ENCODE peak calls at places on chromosomes 3 and 15, in nine cellular contexts. W is IMR-90, S is bronchial epithelial cell, M is mesothelial cell of epicardium, C is neural crest cell, N is lower lobe of right lung, Q is B cell, P is foreskin fibroblast, G is nephron progenitor cell. J is an unnamed sample.

GRCh38 chr15:83200162-83200561 is 7.5 kb downstream of the HDGFL3 start:
- DNase-seq in Q (no peak), N (no peak), M (no peak), P (no peak), W (peak), S (no peak), G (no peak), C (no peak), J (no peak)

GRCh38 chr3:23764407-23764806 is 41.3 kb upstream of the UBE2E1 start:
- DNase-seq in C (no peak), S (no peak), N (no peak), M (no peak), W (no peak), Q (no peak), G (no peak), P (no peak), J (no peak)

GRCh38 chr3:4852780-4853748 is 126.2 kb upstream of the BHLHE40 start:
- DNase-seq in S (no peak), G (no peak), M (no peak), N (no peak), W (no peak), Q (no peak), P (no peak), C (no peak), J (no peak)

GRCh38 chr15:56241374-56242085 is 2.1 kb downstream of the RFX7 start:
- DNase-seq in W (peak), N (no peak), C (no peak), P (no peak), M (no peak), G (no peak), Q (no peak), S (no peak), J (no peak)

GRCh38 chr3:56889131-56889530 is 87.4 kb upstream of the ARHGEF3 start:
- DNase-seq in S (no peak), C (no peak), M (peak), P (no peak), W (no peak), G (no peak), Q (no peak), N (no peak), J (no peak)

GRCh38 chr15:34812369-34812768 is 17.0 kb upstream of the ACTC1 start:
- DNase-seq in S (no peak), Q (no peak), C (no peak), N (no peak), G (no peak), P (peak), M (no peak), W (peak), J (no peak)

GRCh38 chr3:194664857-194665256 is 7.1 kb downstream of the LSG1 start:
- DNase-seq in W (no peak), M (no peak), S (no peak), Q (no peak), P (no peak), N (no peak), G (no peak), C (no peak), J (no peak)

GRCh38 chr3:58260261-58260731 is 22.7 kb downstream of the ABHD6 start:
- DNase-seq in Q (no peak), P (peak), W (peak), G (no peak), M (no peak), N (no peak), C (no peak), S (peak), J (no peak)

GRCh38 chr3:188807002-188807401 is 364.8 kb upstream of the TPRG1 start:
- DNase-seq in N (no peak), M (no peak), C (no peak), G (no peak), Q (no peak), S (no peak), P (no peak), W (peak), J (no peak)

GRCh38 chr3:12984023-12984823 is 89.0 kb downstream of the IQSEC1 start:
- DNase-seq in Q (peak), M (peak), W (peak), S (peak), G (peak), P (peak), C (peak), N (no peak), J (no peak)

GRCh38 chr3:29466442-29466841 is 185.6 kb downstream of the RBMS3 start:
- DNase-seq in W (no peak), C (no peak), N (no peak), M (no peak), Q (no peak), S (no peak), G (no peak), P (no peak), J (no peak)

GRCh38 chr3:151890721-151891141 is 17.3 kb downstream of the SUCNR1 start:
- DNase-seq in P (no peak), C (no peak), S (peak), G (no peak), W (no peak), Q (no peak), N (no peak), M (no peak), J (no peak)

GRCh38 chr3:60703956-60704736 is 547.1 kb downstream of the FHIT start:
- DNase-seq in S (no peak), Q (no peak), C (no peak), W (peak), P (no peak), M (no peak), G (no peak), N (no peak), J (no peak)

GRCh38 chr3:140242818-140243276 is 307.9 kb downstream of the CLSTN2 start:
- DNase-seq in G (peak), P (no peak), N (no peak), M (no peak), S (peak), W (no peak), C (no peak), Q (no peak), J (no peak)

GRCh38 chr15:59255647-59256380 is 49.2 kb downstream of the LDHAL6B start:
- DNase-seq in C (no peak), G (no peak), S (peak), W (peak), P (no peak), M (no peak), Q (no peak), N (no peak), J (no peak)

GRCh38 chr3:195071011-195071728 is 199.8 kb downstream of the XXYLT1 start:
- DNase-seq in S (no peak), N (peak), P (no peak), G (no peak), Q (peak), W (no peak), C (no peak), M (no peak), J (peak)

GRCh38 chr3:113834983-113835382 is 3.6 kb upstream of the GRAMD1C start:
- DNase-seq in M (no peak), G (no peak), Q (no peak), W (peak), S (peak), N (no peak), P (no peak), C (no peak), J (no peak)

GRCh38 chr3:5187920-5188418 is 462 bp downstream of the EDEM1 start:
- DNase-seq in S (no peak), M (no peak), W (peak), C (peak), G (peak), P (peak), N (peak), Q (peak), J (no peak)

GRCh38 chr3:11717768-11718581 is 74.3 kb upstream of the VGLL4 start:
- DNase-seq in N (no peak), M (no peak), G (peak), Q (no peak), S (peak), P (no peak), W (peak), C (peak), J (no peak)

GRCh38 chr3:11719406-11720219 is 75.9 kb upstream of the VGLL4 start:
- DNase-seq in M (peak), G (peak), P (peak), C (peak), Q (peak), N (peak), W (peak), S (peak), J (peak)

GRCh38 chr3:11718582-11719405 is 75.1 kb upstream of the VGLL4 start:
- DNase-seq in Q (peak), M (peak), P (peak), C (peak), G (peak), S (peak), W (peak), N (peak), J (peak)

GRCh38 chr3:11720220-11721113 is 76.8 kb upstream of the VGLL4 start:
- DNase-seq in C (peak), Q (peak), M (peak), S (peak), W (peak), P (peak), G (peak), N (peak), J (peak)

DNA sequence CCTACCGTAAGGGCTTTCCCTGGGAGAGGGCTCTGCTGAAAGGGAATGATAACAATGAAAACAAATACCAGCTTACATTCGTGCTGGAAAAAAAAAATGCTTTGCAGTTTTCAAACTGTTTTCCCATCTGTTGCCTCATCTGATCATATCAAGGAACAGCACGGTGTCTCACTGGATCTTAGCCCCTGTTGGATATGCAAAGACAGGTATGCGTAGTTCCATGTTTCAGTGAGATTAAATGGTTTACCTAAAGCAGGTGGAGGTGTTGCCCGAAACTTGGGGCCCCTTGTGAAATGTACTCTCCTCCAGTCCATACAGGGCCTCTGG is 77.4 kb upstream of the VGLL4 start:
- DNase-seq in P (no peak), W (no peak), Q (no peak), C (no peak), N (no peak), G (no peak), S (no peak), M (no peak), J (no peak)
- TF ChIP-seq CTCF in P (no peak), W (no peak), Q (no peak), C (no peak), N (no peak), G (no peak), S (no peak), M (no peak), J (no peak)

DNA sequence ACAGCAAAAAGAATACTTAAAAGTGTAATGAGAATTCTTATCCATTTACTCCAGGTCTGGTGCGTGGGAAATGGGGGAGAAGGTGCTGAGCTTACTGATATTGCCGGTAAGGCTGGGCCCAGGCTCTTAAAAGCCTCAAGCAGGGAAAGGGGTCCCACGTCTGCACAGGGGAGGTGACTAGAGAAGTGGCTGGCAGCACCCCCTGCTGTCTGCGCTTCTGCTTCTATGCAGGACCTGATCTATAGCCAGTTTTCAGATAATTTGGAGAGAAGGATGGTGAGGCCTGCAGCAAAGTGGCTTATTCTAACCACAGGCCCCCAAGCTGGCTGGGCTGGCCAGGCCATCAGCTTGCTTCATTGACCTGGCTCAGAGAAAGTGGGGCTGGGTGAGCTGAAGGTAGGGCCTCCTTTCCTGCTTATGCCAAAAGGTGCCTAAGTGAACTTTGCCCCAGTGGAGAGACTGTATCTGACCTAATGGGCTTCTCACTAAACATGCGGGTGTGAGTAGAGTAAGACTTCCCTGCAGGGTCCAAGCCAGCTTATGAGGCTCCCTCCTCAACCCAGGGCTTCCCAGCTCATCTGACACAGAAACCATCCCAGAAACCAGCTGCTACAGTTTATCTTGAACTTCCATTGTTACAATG is 30.9 kb upstream of the ATP1B3 start:
- DNase-seq in P (no peak), G (peak), N (no peak), S (no peak), Q (no peak), M (no peak), W (no peak), C (no peak), J (no peak)
- TF ChIP-seq CTCF in P (no peak), G (peak), N (no peak), S (no peak), Q (no peak), M (no peak), W (no peak), C (no peak), J (no peak)

DNA sequence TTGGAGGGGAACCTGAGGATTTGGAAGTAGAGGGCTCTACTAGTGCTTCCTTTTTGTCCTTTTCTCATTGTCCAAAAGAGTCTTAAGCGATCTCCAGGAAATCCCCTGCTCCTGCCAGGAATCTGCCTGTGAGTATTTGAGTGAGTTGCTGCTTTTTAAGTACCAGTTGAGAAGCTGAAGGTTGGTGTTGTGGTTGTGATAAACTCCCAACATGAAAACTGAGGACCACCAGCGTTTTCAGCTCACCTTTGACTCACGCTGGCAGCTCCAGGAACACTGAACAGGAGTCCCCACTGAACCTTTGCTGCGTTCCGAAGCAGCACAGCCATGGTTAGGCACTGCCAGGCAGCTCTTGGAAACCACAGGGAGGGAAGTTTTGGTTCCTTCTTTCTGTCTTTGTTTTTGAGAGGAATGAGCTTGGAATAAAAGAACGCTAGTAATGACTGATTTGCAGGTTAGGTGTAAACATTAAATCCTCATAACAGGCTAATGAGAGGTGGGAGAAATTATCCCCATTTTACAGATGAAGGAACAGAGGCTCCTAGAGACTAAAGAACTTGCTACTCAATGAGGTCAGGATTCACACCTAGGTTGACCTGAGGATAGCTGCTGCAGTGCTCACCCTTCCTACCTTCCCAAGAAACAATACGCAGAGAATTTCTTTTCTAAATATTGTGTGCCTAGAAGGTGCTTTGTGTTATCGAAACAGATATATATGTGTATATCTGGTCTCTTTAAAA is 106.1 kb downstream of the IGF1R start:
- DNase-seq in C (no peak), G (no peak), P (no peak), W (peak), S (peak), M (no peak), N (no peak), Q (no peak), J (no peak)
- TF ChIP-seq CTCF in C (no peak), G (no peak), P (no peak), W (no peak), S (no peak), M (no peak), N (no peak), Q (no peak), J (no peak)

GRCh38 chr15:50876989-50877360 is 31.5 kb upstream of the AP4E1 start:
- DNase-seq in S (peak), M (peak), G (peak), C (peak), W (peak), N (no peak), P (peak), Q (peak), J (no peak)
- TF ChIP-seq CTCF in S (peak), M (peak), G (peak), C (peak), W (peak), N (peak), P (peak), Q (peak), J (peak)

GRCh38 chr3:32340639-32341365 is 50.9 kb upstream of the CMTM7 start:
- DNase-seq in S (no peak), Q (no peak), G (no peak), M (no peak), C (no peak), N (no peak), W (no peak), P (no peak), J (no peak)
- TF ChIP-seq CTCF in S (no peak), Q (no peak), G (no peak), M (no peak), C (no peak), N (no peak), W (no peak), P (no peak), J (no peak)